ENCODE peak calls at places on chromosomes 16 and 17, in ten cellular contexts. J, E, L, U, Y, C, M, P, W and X are unnamed samples.

GRCh38 chr17:14793237-14793636 is 471.9 kb downstream of the PMP22 start:
- DNase-seq in C (no peak), E (no peak), W (peak; percentile 66), U (no peak), P (no peak), Y (no peak), J (no peak), L (no peak), M (no peak), X (no peak)

GRCh38 chr16:27724491-27724878 is 174.5 kb downstream of the KATNIP start:
- DNase-seq in E (no peak), Y (no peak), M (no peak), W (no peak), L (no peak), J (no peak), C (no peak), U (no peak), P (no peak), X (no peak)

GRCh38 chr16:10741844-10742243 is 1.8 kb upstream of the NUBP1 start:
- DNase-seq in E (no peak), M (no peak), Y (no peak), C (no peak), U (peak; percentile 50), P (no peak), J (no peak), L (no peak), W (no peak), X (no peak)

GRCh38 chr16:15790458-15790857 is 66.4 kb downstream of the MYH11 start:
- DNase-seq in U (no peak), J (no peak), W (peak; percentile 4), P (no peak), M (no peak), C (no peak), E (no peak), Y (no peak), L (no peak), X (no peak)

GRCh38 chr17:13631541-13631940 is 29.8 kb upstream of the HS3ST3A1 start:
- DNase-seq in Y (no peak), W (peak; percentile 9), E (no peak), C (no peak), M (no peak), P (no peak), J (no peak), L (no peak), U (no peak), X (no peak)

GRCh38 chr16:84236671-84237070 is 3.1 kb downstream of the KCNG4 start:
- DNase-seq in Y (no peak), U (no peak), M (no peak), W (no peak), L (no peak), J (no peak), P (no peak), C (no peak), E (no peak), X (no peak)

GRCh38 chr16:55713103-55713502 is 57.3 kb downstream of the SLC6A2 start:
- DNase-seq in C (no peak), Y (no peak), W (no peak), L (no peak), U (no peak), M (no peak), E (no peak), J (no peak), P (no peak), X (no peak)

GRCh38 chr16:86346034-86346433 is 164.3 kb upstream of the FOXF1 start:
- DNase-seq in M (no peak), L (no peak), W (no peak), U (no peak), J (no peak), Y (no peak), C (no peak), P (no peak), E (no peak), X (no peak)

GRCh38 chr17:74750327-74751069 is 2.1 kb downstream of the NHERF1 start:
- DNase-seq in C (no peak), L (no peak), E (no peak), W (no peak), U (no peak), P (no peak), M (no peak), Y (no peak), J (peak; percentile 75), X (no peak)